ENCODE peak calls at places on chromosomes 11 and 22, in four cellular contexts. One of them, this sample, is unnamed.

GRCh38 chr11:47950396-47950795 is 30.0 kb upstream of the PTPRJ start:
- DNase-seq in H54: no peak
- DNase-seq in activated CD4-positive, alpha-beta T cell treated with anti-CD3 and anti-CD28 coated beads for 48 hours: peak
- DNase-seq in HT-29: no peak
- DNase-seq in this sample: no peak

GRCh38 chr11:112024778-112025678 is at the start of gene DLAT:
- DNase-seq in H54: peak
- DNase-seq in activated CD4-positive, alpha-beta T cell treated with anti-CD3 and anti-CD28 coated beads for 48 hours: peak
- DNase-seq in HT-29: peak
- DNase-seq in this sample: peak

GRCh38 chr22:43498856-43499253 is 87.0 kb downstream of the MPPED1 start:
- DNase-seq in H54: no peak
- DNase-seq in activated CD4-positive, alpha-beta T cell treated with anti-CD3 and anti-CD28 coated beads for 48 hours: no peak
- DNase-seq in HT-29: no peak
- DNase-seq in this sample: no peak

GRCh38 chr11:64396079-64396591 is 37.2 kb downstream of the RPS6KA4 start:
- DNase-seq in H54: no peak
- DNase-seq in activated CD4-positive, alpha-beta T cell treated with anti-CD3 and anti-CD28 coated beads for 48 hours: no peak
- DNase-seq in HT-29: no peak
- DNase-seq in this sample: no peak

GRCh38 chr11:93821617-93822016 is 28.8 kb downstream of the VSTM5 start:
- DNase-seq in H54: no peak
- DNase-seq in activated CD4-positive, alpha-beta T cell treated with anti-CD3 and anti-CD28 coated beads for 48 hours: no peak
- DNase-seq in HT-29: no peak
- DNase-seq in this sample: no peak

GRCh38 chr22:46229701-46230100 is 20.4 kb downstream of the CDPF1 start:
- DNase-seq in H54: no peak
- DNase-seq in activated CD4-positive, alpha-beta T cell treated with anti-CD3 and anti-CD28 coated beads for 48 hours: no peak
- DNase-seq in HT-29: no peak
- DNase-seq in this sample: no peak

GRCh38 chr22:17091851-17092250 is 7.1 kb downstream of the IL17RA start:
- DNase-seq in H54: no peak
- DNase-seq in activated CD4-positive, alpha-beta T cell treated with anti-CD3 and anti-CD28 coated beads for 48 hours: no peak
- DNase-seq in HT-29: no peak
- DNase-seq in this sample: no peak

GRCh38 chr22:42418811-42419243 is 13.4 kb downstream of the NFAM1 start:
- DNase-seq in H54: no peak
- DNase-seq in activated CD4-positive, alpha-beta T cell treated with anti-CD3 and anti-CD28 coated beads for 48 hours: peak
- DNase-seq in HT-29: no peak
- DNase-seq in this sample: no peak

GRCh38 chr22:40679964-40680818 is 907 bp downstream of the MCHR1 start:
- DNase-seq in H54: no peak
- DNase-seq in activated CD4-positive, alpha-beta T cell treated with anti-CD3 and anti-CD28 coated beads for 48 hours: no peak
- DNase-seq in HT-29: peak
- DNase-seq in this sample: peak

GRCh38 chr11:44619931-44620725 is 54.7 kb downstream of the CD82 start:
- DNase-seq in H54: no peak
- DNase-seq in activated CD4-positive, alpha-beta T cell treated with anti-CD3 and anti-CD28 coated beads for 48 hours: peak
- DNase-seq in HT-29: no peak
- DNase-seq in this sample: no peak